ENCODE peak calls at places on chromosome 12, in five cellular contexts. U is left lung, B is keratinocyte, N is prostate gland, K is MM.1S. E is an unnamed sample. For H3K36me3, the result is how much of the 10 kb centered on the place peaks cover.

GRCh38 chr12:76346798-76347420 is 1.3 kb downstream of the BBS10 start:
- DNase-seq in U (no peak), B (no peak), N (peak), K (peak), E (peak)

GRCh38 chr12:65182012-65182739 is 12.8 kb downstream of the LEMD3 start:
- DNase-seq in U (no peak), B (no peak), N (no peak), K (no peak), E (no peak)

GRCh38 chr12:120194534-120195395 is at the start of gene GCN1:
- DNase-seq in U (peak), B (no peak), N (peak), K (peak), E (peak)

GRCh38 chr12:130186631-130187269 is 24.5 kb downstream of the FZD10 start:
- DNase-seq in U (no peak), B (peak), N (no peak), K (no peak), E (peak)

GRCh38 chr12:108855284-108856169 is 1.9 kb downstream of the SSH1 start:
- DNase-seq in U (no peak), B (no peak), N (no peak), K (no peak), E (peak)

GRCh38 chr12:25069221-25069620 is 120.3 kb upstream of the BCAT1 start:
- DNase-seq in U (no peak), B (no peak), N (no peak), K (no peak), E (no peak)

GRCh38 chr12:121590476-121591143 is 9.8 kb upstream of the KDM2B start:
- DNase-seq in U (no peak), B (no peak), N (no peak), K (peak), E (peak)

GRCh38 chr12:32273712-32274111 is 125.6 kb upstream of the FGD4 start:
- DNase-seq in U (no peak), B (no peak), N (no peak), K (peak), E (no peak)

GRCh38 chr12:1662761-1663439 is 28.0 kb upstream of the ADIPOR2 start:
- DNase-seq in U (peak), B (peak), N (peak), K (peak), E (peak)

GRCh38 chr12:17216156-17216555 is 610.2 kb upstream of the LMO3 start:
- DNase-seq in U (no peak), B (no peak), N (no peak), K (no peak), E (no peak)

GRCh38 chr12:126668961-126669360 is 1598.0 kb upstream of the TMEM132C start:
- DNase-seq in U (no peak), B (no peak), N (no peak), K (no peak), E (no peak)

GRCh38 chr12:129753596-129753995 is 150.2 kb downstream of the TMEM132D start:
- DNase-seq in U (no peak), B (no peak), N (no peak), K (no peak), E (peak)

GRCh38 chr12:19482551-19483109 is 43.3 kb downstream of the AEBP2 start:
- DNase-seq in U (peak), B (peak), N (no peak), K (no peak), E (peak)

GRCh38 chr12:5912437-5913334 is 32.4 kb downstream of the ANO2 start:
- DNase-seq in U (no peak), B (no peak), N (no peak), K (peak), E (no peak)

GRCh38 chr12:26022043-26022442 is 63.6 kb downstream of the RASSF8 start:
- DNase-seq in U (no peak), B (no peak), N (no peak), K (no peak), E (no peak)

GRCh38 chr12:50107416-50108268 is 3.8 kb downstream of the GPD1 start:
- DNase-seq in U (no peak), B (no peak), N (no peak), K (no peak), E (no peak)

GRCh38 chr12:102539651-102540553 is 59.5 kb upstream of the IGF1 start:
- DNase-seq in U (no peak), B (no peak), N (no peak), K (no peak), E (peak)

GRCh38 chr12:27331299-27331926 is 1.2 kb upstream of the BMAL2 start:
- DNase-seq in U (no peak), B (peak), N (peak), K (peak), E (peak)

GRCh38 chr12:3632256-3633240 is 120.4 kb downstream of the CRACR2A start:
- DNase-seq in U (no peak), B (no peak), N (no peak), K (no peak), E (peak)

GRCh38 chr12:131787143-131787660 is 41.0 kb upstream of the MMP17 start:
- DNase-seq in U (no peak), B (no peak), N (no peak), K (no peak), E (no peak)

GRCh38 chr12:131784909-131785762 is 43.1 kb upstream of the MMP17 start:
- DNase-seq in U (no peak), B (no peak), N (no peak), K (no peak), E (no peak)

GRCh38 chr12:131786331-131786730 is 41.9 kb upstream of the MMP17 start:
- DNase-seq in U (no peak), B (no peak), N (no peak), K (no peak), E (no peak)

GRCh38 chr12:131788070-131788469 is 40.1 kb upstream of the MMP17 start:
- DNase-seq in U (no peak), B (no peak), N (no peak), K (no peak), E (no peak)

GRCh38 chr12:131785763-131786330 is 42.3 kb upstream of the MMP17 start:
- DNase-seq in U (no peak), B (no peak), N (no peak), K (no peak), E (no peak)
- H3K36me3 ChIP-seq in U (half or more), B (under half), N (under half), K (under half), E (under half)

GRCh38 chr12:54631988-54632728 is 2.5 kb downstream of the LACRT start:
- DNase-seq in U (no peak), B (no peak), N (no peak), K (no peak), E (no peak)
- TF ChIP-seq CTCF in U (no peak), B (no peak), N (no peak), K (peak), E (no peak)

DNA sequence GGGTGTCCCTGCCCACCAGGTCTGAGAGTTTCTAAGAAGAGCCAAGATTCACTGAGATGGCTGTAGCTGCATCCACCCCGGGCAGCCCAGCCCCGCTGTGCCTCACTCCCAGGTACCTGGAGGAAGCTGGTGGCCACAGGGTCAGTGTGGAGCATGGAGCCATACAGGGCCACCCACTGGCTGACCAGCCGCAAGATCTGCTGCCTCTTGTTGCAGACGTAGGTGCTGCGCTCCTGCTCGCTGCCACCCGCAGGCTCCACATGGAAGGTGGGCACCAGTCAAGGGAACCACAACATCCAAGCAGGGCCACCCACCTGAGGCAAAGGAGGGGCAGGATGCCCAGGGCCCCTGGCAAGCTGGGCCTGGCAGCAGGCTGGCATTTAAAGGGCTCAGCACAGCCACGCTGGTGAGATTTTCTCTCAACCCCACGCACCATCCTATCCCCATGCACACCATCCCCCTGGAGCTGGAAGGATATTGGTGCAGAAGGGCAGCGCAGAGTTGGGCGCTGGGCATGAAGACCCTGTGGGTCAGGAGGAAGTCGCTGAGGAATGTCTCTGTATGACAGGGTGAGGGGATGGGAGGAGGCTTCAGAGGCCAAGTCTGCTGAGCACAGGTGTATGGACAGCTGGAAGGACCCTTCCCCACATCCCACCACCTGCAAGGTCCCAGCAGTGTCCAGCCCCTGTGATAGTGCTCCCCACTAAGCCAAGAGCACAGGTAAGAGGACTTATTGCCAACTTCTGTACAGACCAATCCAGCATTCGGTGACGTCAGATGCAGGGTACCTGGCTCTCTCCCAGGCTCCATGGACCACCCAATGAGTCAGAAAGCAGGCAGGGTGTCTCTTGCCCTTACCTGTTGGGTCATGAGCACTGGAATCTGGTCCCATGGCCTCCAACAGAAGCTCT is 10.8 kb downstream of the RAPGEF3 start:
- DNase-seq in U (no peak), B (no peak), N (no peak), K (no peak), E (peak)
- H3K36me3 ChIP-seq in U (under half), B (under half), N (under half), K (under half), E (under half)

GRCh38 chr12:131783915-131784541 is 44.2 kb upstream of the MMP17 start:
- DNase-seq in U (no peak), B (peak), N (no peak), K (peak), E (peak)
- TF ChIP-seq CTCF in U (no peak), B (no peak), N (no peak), K (no peak), E (no peak)

GRCh38 chr12:113277511-113277910 is 56.2 kb downstream of the TPCN1 start:
- DNase-seq in U (peak), B (no peak), N (no peak), K (no peak), E (no peak)
- H3K36me3 ChIP-seq in U (half or more), B (under half), N (under half), K (under half), E (under half)

DNA sequence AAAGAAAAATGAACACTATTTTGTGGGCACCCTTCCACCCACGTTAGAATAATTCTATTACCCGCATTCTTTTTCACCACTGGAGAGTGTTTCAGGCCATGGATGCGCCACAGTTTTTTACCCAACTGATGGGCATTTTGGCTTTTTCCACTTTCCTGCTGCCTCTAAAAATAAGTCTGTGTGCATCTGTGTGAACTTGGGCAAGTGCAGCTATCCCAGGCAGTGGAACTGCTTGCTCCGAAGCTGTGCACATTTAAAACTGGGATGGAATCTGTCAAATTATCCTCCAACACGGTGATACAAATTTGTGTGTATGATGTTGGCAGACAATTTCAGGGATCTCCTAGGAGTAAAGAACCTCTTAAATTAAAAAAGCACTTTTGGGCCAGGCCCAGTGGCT is 31.5 kb downstream of the PHETA1 start:
- DNase-seq in U (no peak), B (no peak), N (no peak), K (no peak), E (no peak)
- TF ChIP-seq CTCF in U (no peak), B (no peak), N (no peak), K (no peak), E (no peak)

GRCh38 chr12:93235881-93236280 is 141.8 kb upstream of the NUDT4 start:
- DNase-seq in U (no peak), B (no peak), N (no peak), K (no peak), E (no peak)
- H3K36me3 ChIP-seq in U (under half), B (under half), N (under half), K (under half), E (under half)

GRCh38 chr12:14278294-14278953 is 87.1 kb upstream of the ATF7IP start:
- DNase-seq in U (no peak), B (no peak), N (peak), K (peak), E (no peak)

GRCh38 chr12:14283489-14284144 is 81.9 kb upstream of the ATF7IP start:
- DNase-seq in U (no peak), B (no peak), N (no peak), K (no peak), E (no peak)

GRCh38 chr12:14279845-14280244 is 85.6 kb upstream of the ATF7IP start:
- DNase-seq in U (no peak), B (no peak), N (no peak), K (no peak), E (no peak)

GRCh38 chr12:14281539-14281938 is 83.9 kb upstream of the ATF7IP start:
- DNase-seq in U (no peak), B (no peak), N (no peak), K (no peak), E (no peak)

GRCh38 chr12:14280921-14281320 is 84.6 kb upstream of the ATF7IP start:
- DNase-seq in U (no peak), B (no peak), N (no peak), K (peak), E (no peak)
- TF ChIP-seq CTCF in U (no peak), B (no peak), N (no peak), K (no peak), E (no peak)